ENCODE peak calls at places on chromosomes 3 and 15, in nine cellular contexts. W, T, J, L, P, X, E, Z and K are unnamed samples.

GRCh38 chr3:22858486-22858885 is 344.6 kb upstream of the UBE2E2 start:
- DNase-seq in J (no peak), X (no peak), W (no peak), P (no peak), Z (no peak), E (no peak), T (no peak), L (no peak), K (no peak)

GRCh38 chr15:99986297-99987118 is 253.3 kb upstream of the LYSMD4 start:
- DNase-seq in X (no peak), T (no peak), Z (no peak), J (no peak), L (no peak), P (no peak), E (no peak), W (no peak), K (no peak)

GRCh38 chr3:28334552-28334951 is 14.0 kb upstream of the ZCWPW2 start:
- DNase-seq in J (peak), T (no peak), X (no peak), Z (no peak), E (no peak), W (no peak), L (no peak), P (no peak), K (peak)

GRCh38 chr3:15629860-15630597 is 28.5 kb downstream of the BTD start:
- DNase-seq in L (peak), E (no peak), J (peak), T (peak), P (no peak), W (no peak), X (peak), Z (peak), K (peak)

GRCh38 chr3:111338059-111338698 is 203.8 kb upstream of the CD96 start:
- DNase-seq in X (peak), T (peak), P (no peak), E (no peak), Z (peak), W (peak), J (peak), L (peak), K (peak)

GRCh38 chr3:111315911-111316310 is 226.1 kb upstream of the CD96 start:
- DNase-seq in J (peak), Z (no peak), E (no peak), W (no peak), X (no peak), L (no peak), P (no peak), T (no peak), K (peak)

GRCh38 chr3:186287723-186288122 is 74.3 kb downstream of the DGKG start:
- DNase-seq in T (no peak), P (no peak), E (no peak), L (no peak), J (peak), W (no peak), X (peak), Z (no peak), K (peak)

GRCh38 chr3:107268461-107268860 is 108.8 kb upstream of the CCDC54 start:
- DNase-seq in W (no peak), P (no peak), X (no peak), L (no peak), Z (no peak), T (no peak), J (no peak), E (no peak), K (no peak)

GRCh38 chr3:109224333-109224732 is 87.8 kb downstream of the C3orf85 start:
- DNase-seq in T (peak), X (no peak), W (peak), P (no peak), L (no peak), Z (no peak), J (no peak), E (no peak), K (no peak)

GRCh38 chr15:64146885-64147681 is 4.4 kb upstream of the SNX22 start:
- DNase-seq in X (no peak), L (no peak), E (peak), T (peak), P (peak), Z (no peak), W (no peak), J (no peak), K (peak)

GRCh38 chr15:73344051-73344450 is 24.7 kb downstream of the HCN4 start:
- DNase-seq in L (no peak), Z (no peak), P (no peak), X (no peak), E (no peak), J (no peak), W (no peak), T (no peak), K (peak)

GRCh38 chr15:92011611-92012367 is 158.3 kb downstream of the SLCO3A1 start:
- DNase-seq in Z (no peak), T (no peak), P (no peak), J (peak), X (no peak), L (no peak), E (no peak), W (no peak), K (no peak)

DNA sequence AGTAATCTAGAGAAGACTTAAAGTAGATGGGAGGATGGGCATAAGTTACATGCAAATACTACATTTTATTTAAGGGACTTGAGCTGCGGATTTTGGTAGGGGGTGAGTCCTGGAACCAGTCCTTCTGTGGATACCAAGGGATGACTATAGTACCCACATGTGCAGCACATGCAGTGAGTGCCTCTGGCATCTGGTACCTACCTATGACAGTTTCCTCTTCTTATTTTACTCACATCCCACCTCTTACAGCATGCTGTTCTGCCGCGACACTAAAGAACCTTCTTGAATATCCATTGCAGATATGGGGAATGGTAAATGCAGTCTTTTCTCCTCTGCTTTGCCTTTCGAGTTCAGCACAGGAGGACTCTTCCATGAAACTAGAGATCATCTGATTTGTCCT is 1.7 kb downstream of the TSEN2 start:
- DNase-seq in P (no peak), W (no peak), L (no peak), Z (no peak), J (no peak), E (no peak), T (no peak), X (no peak), K (no peak)
- H3K4me3 ChIP-seq in P (no peak), W (no peak), L (no peak), Z (no peak), J (no peak), E (no peak), T (no peak), X (no peak), K (no peak)

GRCh38 chr3:179324270-179324754 is 1.5 kb downstream of the ZNF639 start:
- DNase-seq in L (no peak), X (no peak), P (no peak), J (peak), E (no peak), W (no peak), Z (no peak), T (peak), K (peak)

GRCh38 chr3:179322481-179323196 is at the start of gene ZNF639:
- DNase-seq in T (peak), W (peak), X (no peak), E (peak), P (peak), Z (peak), L (peak), J (peak), K (peak)

GRCh38 chr3:179321585-179322322 is 1.1 kb upstream of the ZNF639 start:
- DNase-seq in W (no peak), E (no peak), P (no peak), Z (peak), L (peak), T (peak), X (no peak), J (peak), K (peak)

GRCh38 chr3:179318876-179319275 is 4.0 kb upstream of the ZNF639 start:
- DNase-seq in T (no peak), P (no peak), W (no peak), Z (no peak), L (no peak), X (no peak), E (no peak), J (no peak), K (no peak)

GRCh38 chr3:179323197-179323901 is 518 bp downstream of the ZNF639 start:
- DNase-seq in J (peak), Z (peak), E (peak), X (no peak), W (peak), L (peak), P (peak), T (peak), K (peak)
- TF ChIP-seq CTCF in J (peak), Z (no peak), E (no peak), X (peak), W (no peak), L (no peak), P (no peak), T (peak), K (peak)

GRCh38 chr3:173479301-173479700 is 81.8 kb downstream of the NLGN1 start:
- DNase-seq in Z (no peak), E (no peak), W (no peak), L (no peak), X (no peak), T (no peak), P (no peak), J (no peak), K (no peak)
- H3K4me3 ChIP-seq in Z (no peak), E (no peak), W (no peak), L (no peak), X (no peak), T (no peak), P (no peak), J (no peak), K (no peak)

GRCh38 chr15:25137013-25137412 is 182.2 kb downstream of the SNRPN start:
- DNase-seq in L (no peak), W (no peak), X (no peak), T (no peak), E (no peak), Z (no peak), J (no peak), P (no peak), K (no peak)
- TF ChIP-seq CTCF in L (no peak), W (no peak), X (no peak), T (no peak), E (no peak), Z (no peak), J (no peak), P (no peak), K (no peak)

DNA sequence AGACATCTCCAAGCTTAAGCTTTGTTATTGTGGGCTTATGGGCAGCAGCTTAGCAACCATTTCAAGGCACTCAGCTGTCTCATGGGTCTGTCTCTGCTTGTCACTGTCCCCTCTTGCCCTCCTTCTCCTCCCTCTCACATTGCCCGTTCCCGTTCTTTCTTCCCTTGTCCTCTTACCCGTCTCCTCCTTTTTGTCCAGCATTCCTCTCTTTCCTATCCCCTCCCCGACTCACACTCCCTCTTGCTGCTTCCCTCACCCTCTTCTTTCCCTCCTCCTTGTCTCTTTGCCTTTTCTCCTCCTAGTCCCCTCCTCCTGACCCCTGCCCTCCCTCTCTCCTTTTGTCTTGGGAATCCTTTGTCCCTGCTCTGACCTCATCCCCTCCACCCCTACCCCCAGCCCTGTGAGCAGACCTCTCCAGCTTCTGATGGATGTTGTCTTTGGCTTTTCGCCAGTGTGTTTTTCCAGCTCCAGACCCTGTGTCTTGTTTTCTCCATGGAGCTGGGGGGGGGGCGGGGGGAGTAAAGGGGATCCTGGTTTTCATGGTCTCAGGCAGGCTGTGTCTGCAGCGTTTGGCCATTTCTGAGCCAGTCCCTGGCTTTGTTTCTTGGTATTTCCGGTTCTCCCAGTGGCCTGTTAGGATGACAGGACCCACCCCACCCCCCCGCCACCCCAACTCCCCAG is 47.9 kb upstream of the TRAK1 start:
- DNase-seq in Z (no peak), W (no peak), P (no peak), T (no peak), J (peak), E (no peak), X (no peak), L (peak), K (peak)
- H3K4me3 ChIP-seq in Z (no peak), W (no peak), P (no peak), T (no peak), J (peak), E (peak), X (no peak), L (no peak), K (peak)

DNA sequence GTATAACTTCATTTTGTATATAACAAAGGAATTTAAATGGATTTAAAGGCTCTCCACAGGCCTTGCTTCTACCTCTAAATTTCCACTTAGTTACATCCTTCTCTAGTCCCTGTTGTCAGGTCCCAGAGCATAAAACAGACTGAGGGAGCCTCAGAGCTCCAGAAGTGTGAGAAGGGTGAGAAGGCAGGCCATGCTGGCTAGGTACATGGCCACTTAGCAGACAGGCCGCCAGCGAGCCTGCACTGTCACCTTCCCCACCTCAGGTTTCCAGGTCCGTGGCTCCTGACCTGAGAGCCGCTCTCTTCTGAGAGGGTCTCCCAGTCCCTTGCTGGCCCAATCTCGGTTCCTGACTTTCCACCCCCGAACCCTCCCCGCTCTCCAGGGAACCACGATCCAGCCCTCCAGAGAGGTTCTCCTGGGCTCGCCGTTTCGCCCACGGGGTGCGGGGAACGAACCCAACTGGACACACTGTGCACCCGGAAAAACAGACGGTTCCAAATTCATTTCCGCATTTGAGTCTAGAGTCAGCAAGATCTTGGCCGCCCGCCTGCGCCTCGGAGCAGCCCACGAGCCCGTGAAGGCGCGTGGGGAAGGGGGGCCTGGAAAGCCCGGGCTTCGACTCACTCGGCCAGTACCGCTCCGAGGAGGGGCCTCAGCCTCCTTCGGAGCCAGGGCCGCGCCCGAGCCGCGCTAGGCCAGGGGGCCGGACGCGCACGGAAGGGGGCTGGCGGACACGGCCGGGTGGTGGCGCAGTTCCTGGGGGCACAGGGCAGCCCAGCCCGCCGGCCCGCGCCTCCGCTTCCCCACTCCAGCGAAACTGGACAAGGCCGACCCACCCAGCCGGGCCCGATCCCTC is 16.7 kb upstream of the SOX2 start:
- DNase-seq in Z (peak), L (peak), P (no peak), J (peak), E (no peak), T (peak), X (no peak), W (peak), K (peak)
- TF ChIP-seq CTCF in Z (peak), L (no peak), P (peak), J (peak), E (no peak), T (no peak), X (no peak), W (no peak), K (no peak)

GRCh38 chr15:79923068-79923514 is 26.3 kb upstream of the MTHFS start:
- DNase-seq in P (peak), L (peak), J (peak), Z (peak), E (peak), T (peak), W (peak), X (no peak), K (peak)

GRCh38 chr15:79922512-79923067 is 25.8 kb upstream of the MTHFS start:
- DNase-seq in E (no peak), P (no peak), J (no peak), Z (no peak), L (no peak), W (no peak), X (no peak), T (no peak), K (no peak)

GRCh38 chr15:79919749-79920511 is 23.1 kb upstream of the MTHFS start:
- DNase-seq in P (no peak), Z (no peak), T (no peak), X (no peak), E (no peak), J (no peak), W (no peak), L (no peak), K (no peak)

GRCh38 chr15:79924379-79924778 is 27.6 kb upstream of the MTHFS start:
- DNase-seq in X (no peak), L (no peak), W (peak), Z (no peak), T (no peak), J (no peak), E (no peak), P (no peak), K (no peak)

DNA sequence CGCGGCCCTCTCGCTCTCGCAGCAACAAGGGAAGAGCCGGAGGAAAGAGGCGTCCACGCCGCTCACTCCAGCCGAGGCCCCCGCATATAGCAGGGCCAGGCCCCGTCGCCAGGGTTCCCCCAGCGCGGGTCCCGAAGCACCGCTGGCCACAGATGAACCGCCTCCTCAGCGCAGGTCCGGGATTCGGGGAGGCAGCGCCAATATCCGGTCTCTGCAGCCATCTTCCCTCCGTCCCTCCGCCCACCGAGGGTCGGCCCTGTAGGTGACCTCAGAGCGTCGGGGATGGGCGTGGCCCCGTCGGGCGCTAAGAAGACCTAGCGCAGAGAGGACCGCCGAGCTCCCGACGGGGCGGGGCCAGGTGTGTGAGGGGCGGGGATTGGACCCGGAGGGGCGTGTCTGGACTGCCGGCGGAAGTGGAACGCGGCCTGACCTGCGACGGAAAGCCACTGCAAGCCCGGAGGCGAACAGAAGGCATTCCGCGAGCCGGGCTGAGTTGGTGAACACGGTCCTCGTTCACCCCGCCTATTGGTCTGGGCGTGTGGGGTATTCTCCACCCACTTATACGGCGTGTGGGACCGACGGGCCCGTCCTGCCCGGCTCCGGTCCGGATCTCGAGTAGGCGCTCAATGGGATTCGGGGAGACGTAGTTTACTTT is 26.8 kb upstream of the MTHFS start:
- DNase-seq in L (peak), Z (peak), J (peak), T (peak), E (peak), W (peak), X (peak), P (peak), K (peak)
- H3K4me3 ChIP-seq in L (peak), Z (peak), J (peak), T (peak), E (peak), W (peak), X (peak), P (peak), K (peak)

GRCh38 chr3:183587337-183587736 is 31.8 kb upstream of the KLHL6 start:
- DNase-seq in X (no peak), W (no peak), J (no peak), P (no peak), Z (no peak), E (no peak), L (no peak), T (no peak), K (peak)

GRCh38 chr3:183592820-183593219 is 37.3 kb upstream of the KLHL6 start:
- DNase-seq in L (no peak), J (no peak), E (no peak), X (no peak), T (no peak), P (no peak), W (no peak), Z (no peak), K (no peak)

GRCh38 chr3:183594636-183595035 is 39.1 kb upstream of the KLHL6 start:
- DNase-seq in W (no peak), P (no peak), X (no peak), J (no peak), Z (no peak), T (no peak), E (no peak), L (no peak), K (no peak)

GRCh38 chr3:183590442-183590841 is 34.9 kb upstream of the KLHL6 start:
- DNase-seq in E (no peak), W (no peak), X (no peak), L (no peak), J (no peak), P (no peak), Z (no peak), T (no peak), K (no peak)

DNA sequence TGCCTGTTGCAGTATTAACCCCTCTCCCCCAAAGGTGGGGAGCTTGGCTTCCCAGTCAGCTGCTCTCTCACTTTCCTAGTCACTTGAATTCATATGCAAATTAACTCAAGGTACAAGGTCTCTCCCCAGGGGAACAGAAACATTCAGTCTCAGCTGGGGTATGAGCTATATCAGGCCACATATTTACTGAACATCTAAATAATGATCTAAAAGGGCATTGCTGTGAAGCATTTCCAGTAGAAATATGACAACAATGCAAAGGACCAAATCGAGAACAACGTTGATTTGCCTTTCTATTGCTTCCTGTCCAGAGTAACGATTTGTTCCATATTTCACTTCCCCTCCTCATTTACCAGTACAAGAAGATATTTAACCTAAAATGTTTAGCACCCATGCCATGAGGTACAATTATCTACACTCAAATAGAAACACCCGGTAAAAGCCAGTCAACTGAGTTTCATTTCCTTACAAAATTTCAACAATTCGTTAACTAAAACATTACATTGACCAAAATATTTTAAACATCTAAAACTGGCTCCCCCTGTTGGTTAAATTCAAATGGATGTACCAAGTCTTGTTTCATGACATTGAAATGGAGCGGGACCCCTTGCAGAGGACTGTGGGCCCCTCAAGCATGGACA is 36.5 kb upstream of the KLHL6 start:
- DNase-seq in P (no peak), X (no peak), W (no peak), J (peak), T (no peak), L (no peak), Z (no peak), E (no peak), K (peak)
- TF ChIP-seq CTCF in P (no peak), X (peak), W (no peak), J (peak), T (peak), L (no peak), Z (no peak), E (no peak), K (peak)